ENCODE peak calls at places on chromosomes 4 and X, in seven cellular contexts. R is AML-193; P is ACHN; S is fibroblast of pulmonary artery; G is astrocyte of the spinal cord; Y is body of pancreas; J is CD4-positive, alpha-beta memory T cell. A is an unnamed sample.

GRCh38 chr4:176717237-176717636 is 75.5 kb downstream of the VEGFC start:
- DNase-seq in R (no peak), P (no peak), S (no peak), G (no peak), Y (no peak), J (no peak), A (no peak)

GRCh38 chrX:152821145-152821765 is 9.3 kb downstream of the CETN2 start:
- DNase-seq in R (no peak), P (peak), S (peak), G (no peak), Y (peak), J (no peak), A (peak)

GRCh38 chr4:82431026-82431745 is 796 bp downstream of the ENOPH1 start:
- DNase-seq in R (peak), P (peak), S (peak), G (no peak), Y (peak), J (peak), A (no peak)

GRCh38 chrX:69165116-69165651 is at the start of gene PJA1:
- DNase-seq in R (peak), P (peak), S (peak), G (peak), Y (peak), J (peak), A (peak)

GRCh38 chr4:147355849-147356248 is 125.0 kb upstream of the EDNRA start:
- DNase-seq in R (no peak), P (no peak), S (peak), G (peak), Y (no peak), J (no peak), A (peak)

GRCh38 chr4:156974264-156974663 is 2.7 kb upstream of the PDGFC start:
- DNase-seq in R (no peak), P (no peak), S (peak), G (peak), Y (no peak), J (no peak), A (peak)

GRCh38 chrX:17082831-17083230 is 136.4 kb downstream of the REPS2 start:
- DNase-seq in R (peak), P (peak), S (no peak), G (no peak), Y (no peak), J (no peak), A (peak)

GRCh38 chrX:118346258-118347094 is 570 bp downstream of the WDR44 start:
- DNase-seq in R (no peak), P (peak), S (no peak), G (peak), Y (peak), J (peak), A (no peak)

GRCh38 chr4:109730294-109731051 is 603 bp upstream of the PLA2G12A start:
- DNase-seq in R (peak), P (peak), S (peak), G (peak), Y (peak), J (no peak), A (peak)

GRCh38 chrX:74535211-74535621 is 79.2 kb downstream of the RLIM start:
- DNase-seq in R (peak), P (peak), S (peak), G (peak), Y (no peak), J (no peak), A (peak)

GRCh38 chrX:106000203-106000602 is 38.3 kb downstream of the SERPINA7 start:
- DNase-seq in R (no peak), P (no peak), S (no peak), G (no peak), Y (no peak), J (no peak), A (no peak)

GRCh38 chr4:85932371-85933305 is 427.2 kb downstream of the MAPK10 start:
- DNase-seq in R (no peak), P (no peak), S (peak), G (peak), Y (no peak), J (no peak), A (peak)

GRCh38 chr4:161650812-161651211 is 513.0 kb downstream of the FSTL5 start:
- DNase-seq in R (peak), P (no peak), S (no peak), G (no peak), Y (no peak), J (no peak), A (no peak)

GRCh38 chr4:147334478-147334877 is 146.4 kb upstream of the EDNRA start:
- DNase-seq in R (no peak), P (no peak), S (peak), G (peak), Y (no peak), J (no peak), A (peak)

GRCh38 chrX:49991718-49992117 is 69.3 kb downstream of the CLCN5 start:
- DNase-seq in R (no peak), P (no peak), S (no peak), G (no peak), Y (no peak), J (no peak), A (no peak)

GRCh38 chr4:4332529-4332928 is 42.5 kb downstream of the ZBTB49 start:
- DNase-seq in R (no peak), P (no peak), S (no peak), G (no peak), Y (no peak), J (no peak), A (no peak)

GRCh38 chr4:3420956-3421355 is 20.8 kb upstream of the HGFAC start:
- DNase-seq in R (no peak), P (no peak), S (no peak), G (no peak), Y (no peak), J (no peak), A (no peak)

GRCh38 chr4:2142630-2143427 is 83.7 kb downstream of the NAT8L start:
- DNase-seq in R (no peak), P (no peak), S (peak), G (peak), Y (no peak), J (no peak), A (peak)

GRCh38 chrX:56069299-56069941 is 162.7 kb upstream of the KLF8 start:
- DNase-seq in R (no peak), P (no peak), S (no peak), G (no peak), Y (no peak), J (no peak), A (no peak)

GRCh38 chrX:39653656-39654055 is 444.1 kb downstream of the BCOR start:
- DNase-seq in R (no peak), P (no peak), S (no peak), G (no peak), Y (no peak), J (no peak), A (no peak)

GRCh38 chrX:18149454-18149853 is 71.2 kb downstream of the BEND2 start:
- DNase-seq in R (no peak), P (peak), S (no peak), G (no peak), Y (no peak), J (no peak), A (no peak)

GRCh38 chr4:169810325-169811323 is 52.9 kb upstream of the HPF1 start:
- DNase-seq in R (peak), P (peak), S (peak), G (peak), Y (peak), J (peak), A (peak)

GRCh38 chr4:61493470-61493869 is 293.3 kb downstream of the ADGRL3 start:
- DNase-seq in R (no peak), P (no peak), S (no peak), G (no peak), Y (no peak), J (no peak), A (no peak)

GRCh38 chr4:81724925-81725329 is 253.2 kb upstream of the RASGEF1B start:
- DNase-seq in R (no peak), P (no peak), S (no peak), G (no peak), Y (no peak), J (peak), A (peak)